ENCODE peak calls at places on chromosomes 12 and 14, in five cellular contexts. X is CD4-positive, alpha-beta memory T cell; E is SJCRH30; N is BJ; R is testis. B is an unnamed sample.

GRCh38 chr12:92304335-92305066 is 158.9 kb upstream of the BTG1 start:
- DNase-seq in X (no peak), E (no peak), R (no peak), N (no peak), B (peak; percentile 23)

GRCh38 chr14:32938719-32939253 is at the start of gene NPAS3:
- DNase-seq in X (no peak), N (no peak), R (no peak), E (no peak), B (peak; percentile 72)

GRCh38 chr12:56029666-56030293 is 8.9 kb downstream of the IKZF4 start:
- DNase-seq in N (no peak), E (peak; percentile 33), X (peak; percentile 48), R (peak; percentile 57), B (peak; percentile 80)

GRCh38 chr12:16526693-16527092 is 79.3 kb downstream of the LMO3 start:
- DNase-seq in E (no peak), X (no peak), N (no peak), R (no peak), B (no peak)

GRCh38 chr12:100170313-100170858 is 27.7 kb upstream of the BLTP3B start:
- DNase-seq in R (no peak), X (no peak), E (no peak), N (no peak), B (no peak)

GRCh38 chr12:122067966-122068365 is 10.6 kb upstream of the MLXIP start:
- DNase-seq in X (peak; percentile 26), R (peak; percentile 81), N (no peak), E (peak; percentile 79), B (no peak)

GRCh38 chr14:33631021-33631420 is 319.9 kb downstream of the EGLN3 start:
- DNase-seq in R (no peak), E (no peak), N (no peak), X (no peak), B (no peak)

GRCh38 chr14:67111031-67111430 is 78.2 kb upstream of the GARIN2 start:
- DNase-seq in N (no peak), X (no peak), E (no peak), R (no peak), B (no peak)

GRCh38 chr12:68245071-68246021 is 8.1 kb downstream of the IL22 start:
- DNase-seq in N (no peak), R (peak; percentile 19), E (peak; percentile 33), X (no peak), B (no peak)
- H3K4me3 ChIP-seq in N (no peak overlapping the region), R (no peak overlapping the region), E (peak overlapping the region; percentile 45), X (no peak overlapping the region), B (no peak overlapping the region)

GRCh38 chr14:68662395-68662794 is 130.5 kb downstream of the ZFP36L1 start:
- DNase-seq in E (peak; percentile 62), X (no peak), R (no peak), N (no peak), B (no peak)

GRCh38 chr14:68664225-68664681 is 128.6 kb downstream of the ZFP36L1 start:
- DNase-seq in X (no peak), E (no peak), N (no peak), R (no peak), B (no peak)

GRCh38 chr14:68661226-68662225 is 131.3 kb downstream of the ZFP36L1 start:
- DNase-seq in E (no peak), N (no peak), X (no peak), R (no peak), B (no peak)

GRCh38 chr14:68665116-68665515 is 127.8 kb downstream of the ZFP36L1 start:
- DNase-seq in E (no peak), R (no peak), N (no peak), X (no peak), B (no peak)

GRCh38 chr14:68663385-68664076 is 129.3 kb downstream of the ZFP36L1 start:
- DNase-seq in N (no peak), R (no peak), X (no peak), E (no peak), B (no peak)
- H3K36me3 ChIP-seq in N (no peaks in the 10 kb centered on the region), R (no peaks in the 10 kb centered on the region), X (no peaks in the 10 kb centered on the region), E (no peaks in the 10 kb centered on the region), B (no peaks in the 10 kb centered on the region)

GRCh38 chr12:89672589-89672979 is 36.1 kb downstream of the ATP2B1 start:
- DNase-seq in N (no peak), X (no peak), R (no peak), E (no peak), B (no peak)
- H3K4me3 ChIP-seq in N (no peak overlapping the region), X (no peak overlapping the region), R (no peak overlapping the region), E (no peak overlapping the region), B (no peak overlapping the region)

GRCh38 chr14:91470216-91470615 is 39.9 kb downstream of the PPP4R3A start:
- DNase-seq in E (no peak), R (no peak), X (no peak), N (no peak), B (no peak)

GRCh38 chr14:91477388-91477787 is 32.7 kb downstream of the PPP4R3A start:
- DNase-seq in E (no peak), R (no peak), N (no peak), X (no peak), B (no peak)

GRCh38 chr14:91473046-91473445 is 37.1 kb downstream of the PPP4R3A start:
- DNase-seq in R (no peak), X (no peak), N (no peak), E (no peak), B (no peak)
- H3K36me3 ChIP-seq in R (no peaks in the 10 kb centered on the region), X (peaks cover 71% of the 10 kb centered on the region), N (peaks cover 12% of the 10 kb centered on the region), E (peaks cover 91% of the 10 kb centered on the region), B (peaks cover 25% of the 10 kb centered on the region)

DNA sequence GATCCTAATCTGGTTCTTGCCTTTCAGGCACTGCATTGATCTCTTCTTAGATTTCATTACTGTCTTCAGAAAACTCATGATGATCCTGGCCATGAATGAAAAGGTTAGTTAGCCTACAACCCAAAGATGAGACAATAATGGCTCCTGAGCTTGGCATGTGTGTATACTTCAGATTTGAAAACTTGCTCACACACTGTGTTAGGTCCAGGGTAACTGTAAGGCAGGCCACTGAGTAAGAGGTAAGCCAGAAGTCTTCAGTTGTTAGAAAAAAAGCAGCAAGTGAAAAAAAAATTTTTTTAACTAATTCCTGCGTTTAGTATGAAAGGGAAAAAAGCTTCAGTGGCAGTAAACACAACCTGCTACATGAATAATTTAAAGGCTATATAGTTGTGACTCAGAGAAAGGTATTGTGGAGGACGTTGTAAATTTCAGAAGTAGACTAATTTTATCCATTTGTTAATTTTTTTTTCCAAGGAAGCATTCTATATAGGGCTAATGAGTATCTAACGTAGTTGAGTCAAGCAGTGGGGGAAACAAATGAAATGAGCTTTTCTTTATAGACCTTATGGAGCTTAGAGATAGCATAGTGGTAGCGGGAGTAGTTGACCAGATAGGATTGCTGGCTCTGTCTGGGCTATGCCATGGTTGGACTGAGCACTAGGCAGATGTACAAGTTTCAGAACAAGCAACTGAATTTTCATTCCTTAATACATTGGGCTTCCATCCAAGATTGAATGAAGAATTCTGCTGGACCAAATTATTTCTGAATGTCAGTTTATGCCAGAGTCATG is 20.5 kb downstream of the TMBIM6 start:
- DNase-seq in E (no peak), N (no peak), R (no peak), X (no peak), B (no peak)
- H3K4me3 ChIP-seq in E (no peak overlapping the region), N (no peak overlapping the region), R (no peak overlapping the region), X (no peak overlapping the region), B (no peak overlapping the region)